ENCODE peak calls at places on chromosomes 3 and 15, in six cellular contexts. A is HCT116; W is activated CD8-positive, alpha-beta memory T cell treated with anti-CD3 and anti-CD28 coated beads, Interleukin-2, amount 10 ng/mL, durations not matched to agents 7 days and 5 days; T is upper lobe of right lung; D is stimulated activated naive CD8-positive, alpha-beta T cell treated with anti-CD3 and anti-CD28 coated beads, Interleukin-15, Interleukin-2, amounts not matched to agents 100 U/mL and 50 U/mL, for 24 hours; M is activated T-cell treated with anti-CD3 and anti-CD28 coated beads, Interleukin-2, amount 50 U/mL, for 72 hours. N is an unnamed sample.

GRCh38 chr15:68487087-68487843 is 55.3 kb upstream of the ITGA11 start:
- ATAC-seq in A (no peak), W (no peak), T (no peak), D (no peak), M (no peak), N (peak; percentile 58)

GRCh38 chr3:132325634-132326033 is 8.4 kb downstream of the ACP3 start:
- ATAC-seq in A (no peak), W (no peak), T (peak; percentile 61), D (no peak), M (no peak), N (no peak)

GRCh38 chr3:28841436-28841835 is 439.4 kb upstream of the RBMS3 start:
- ATAC-seq in A (no peak), W (peak; percentile 13), T (no peak), D (peak; percentile 27), M (peak; percentile 19), N (no peak)

GRCh38 chr3:64161481-64161952 is 63.7 kb downstream of the PRICKLE2 start:
- ATAC-seq in A (no peak), W (no peak), T (no peak), D (no peak), M (no peak), N (no peak)

GRCh38 chr3:34361921-34362320 is 563.5 kb downstream of the PDCD6IP start:
- ATAC-seq in A (no peak), W (no peak), T (peak; percentile 85), D (peak; percentile 46), M (peak; percentile 45), N (peak; percentile 51)

GRCh38 chr3:122912772-122913538 is 114.6 kb downstream of the SEMA5B start:
- ATAC-seq in A (no peak), W (no peak), T (no peak), D (no peak), M (no peak), N (no peak)

GRCh38 chr3:156351783-156352182 is 203.1 kb downstream of the SSR3 start:
- ATAC-seq in A (no peak), W (no peak), T (peak; percentile 30), D (peak; percentile 7), M (no peak), N (no peak)

GRCh38 chr3:48410205-48411040 is 19.5 kb downstream of the PLXNB1 start:
- ATAC-seq in A (no peak), W (no peak), T (no peak), D (no peak), M (no peak), N (no peak)

GRCh38 chr15:42037650-42038049 is 16.8 kb upstream of the PLA2G4E start:
- ATAC-seq in A (no peak), W (no peak), T (peak; percentile 31), D (no peak), M (no peak), N (no peak)

GRCh38 chr3:122030381-122031122 is 8.5 kb upstream of the ILDR1 start:
- ATAC-seq in A (no peak), W (peak; percentile 96), T (no peak), D (peak; percentile 65), M (peak; percentile 87), N (no peak)

GRCh38 chr3:39401983-39402382 is 4.5 kb upstream of the RPSA start:
- ATAC-seq in A (no peak), W (no peak), T (no peak), D (no peak), M (no peak), N (no peak)

GRCh38 chr15:37425541-37425940 is 325.2 kb upstream of the MEIS2 start:
- ATAC-seq in A (no peak), W (no peak), T (no peak), D (no peak), M (no peak), N (no peak)

GRCh38 chr3:16379838-16380237 is 114.8 kb downstream of the OXNAD1 start:
- ATAC-seq in A (no peak), W (no peak), T (no peak), D (peak; percentile 45), M (peak; percentile 26), N (no peak)

GRCh38 chr3:43198791-43199644 is 87.3 kb upstream of the SNRK start:
- ATAC-seq in A (no peak), W (no peak), T (no peak), D (no peak), M (peak; percentile 48), N (no peak)

GRCh38 chr3:12633108-12633507 is 30.8 kb downstream of the RAF1 start:
- ATAC-seq in A (no peak), W (no peak), T (no peak), D (no peak), M (no peak), N (no peak)

GRCh38 chr15:82138306-82138705 is 92.5 kb upstream of the MEX3B start:
- ATAC-seq in A (no peak), W (no peak), T (no peak), D (no peak), M (no peak), N (no peak)

GRCh38 chr3:177300039-177300833 is 103.0 kb upstream of the TBL1XR1 start:
- ATAC-seq in A (no peak), W (no peak), T (peak; percentile 96), D (no peak), M (no peak), N (peak; percentile 61)

GRCh38 chr3:174191380-174191779 is 667.8 kb upstream of the NAALADL2 start:
- ATAC-seq in A (no peak), W (no peak), T (no peak), D (no peak), M (peak; percentile 36), N (no peak)

GRCh38 chr3:194370753-194371152 is 1.2 kb upstream of the LRRC15 start:
- ATAC-seq in A (no peak), W (no peak), T (no peak), D (no peak), M (no peak), N (no peak)

GRCh38 chr3:141367038-141367730 is 1.1 kb upstream of the ZBTB38 start:
- ATAC-seq in A (no peak), W (no peak), T (no peak), D (no peak), M (no peak), N (no peak)